ENCODE peak calls at places on chromosomes 6 and 20, in four cellular contexts. R is HFF-Myc, D is astrocyte, M is fibroblast of pulmonary artery. F is an unnamed sample.

GRCh38 chr6:33007831-33008395 is 1.5 kb downstream of the HLA-DOA start:
- DNase-seq in R (no peak), M (no peak), D (no peak), F (no peak)

GRCh38 chr6:81613606-81614005 is 138.9 kb downstream of the TENT5A start:
- DNase-seq in D (peak), M (peak), R (peak), F (no peak)

GRCh38 chr6:150720774-150721233 is 121.1 kb downstream of the PLEKHG1 start:
- DNase-seq in D (peak), M (peak), R (no peak), F (peak)

GRCh38 chr6:163554663-163555062 is 140.1 kb downstream of the QKI start:
- DNase-seq in D (no peak), M (peak), R (peak), F (no peak)

GRCh38 chr6:170405311-170405975 is 98.9 kb downstream of the FAM120B start:
- DNase-seq in M (peak), R (peak), D (peak), F (peak)

GRCh38 chr6:148345578-148345977 is 2.9 kb downstream of the SASH1 start:
- DNase-seq in D (no peak), R (no peak), M (no peak), F (no peak)

GRCh38 chr20:57330998-57331397 is 1.4 kb downstream of the SPO11 start:
- DNase-seq in D (no peak), M (peak), R (no peak), F (no peak)

GRCh38 chr6:137341721-137342195 is 122.6 kb upstream of the IFNGR1 start:
- DNase-seq in R (peak), D (no peak), M (peak), F (no peak)

GRCh38 chr20:38272961-38273360 is 12.4 kb upstream of the KIAA1755 start:
- DNase-seq in M (peak), R (no peak), D (peak), F (no peak)

GRCh38 chr6:13453771-13454251 is 33.6 kb downstream of the GFOD1 start:
- DNase-seq in D (peak), R (no peak), M (peak), F (peak)

DNA sequence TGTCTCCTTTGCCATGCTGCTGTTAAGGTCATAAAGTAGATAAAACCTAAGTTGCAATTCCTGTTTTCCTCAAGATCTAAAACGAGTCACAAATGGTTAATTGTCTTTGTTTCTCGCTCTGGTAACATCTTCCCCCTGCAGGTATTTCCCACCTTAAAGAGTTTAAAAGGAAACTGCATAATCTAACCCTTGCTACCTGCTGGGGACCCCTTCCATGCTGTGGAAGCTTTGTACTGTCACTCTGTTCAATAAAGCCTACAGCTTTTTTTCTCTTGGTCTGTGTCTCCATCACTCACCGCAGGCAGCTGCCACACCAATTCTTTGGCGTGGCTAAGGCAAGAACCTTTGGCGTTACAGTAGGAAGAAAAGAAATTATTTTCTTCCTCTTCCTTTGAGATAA is 117.7 kb upstream of the GJE1 start:
- DNase-seq in R (no peak), D (no peak), M (no peak), F (no peak)
- H3K4me3 ChIP-seq in R (no peak), D (no peak), M (no peak), F (peak)

DNA sequence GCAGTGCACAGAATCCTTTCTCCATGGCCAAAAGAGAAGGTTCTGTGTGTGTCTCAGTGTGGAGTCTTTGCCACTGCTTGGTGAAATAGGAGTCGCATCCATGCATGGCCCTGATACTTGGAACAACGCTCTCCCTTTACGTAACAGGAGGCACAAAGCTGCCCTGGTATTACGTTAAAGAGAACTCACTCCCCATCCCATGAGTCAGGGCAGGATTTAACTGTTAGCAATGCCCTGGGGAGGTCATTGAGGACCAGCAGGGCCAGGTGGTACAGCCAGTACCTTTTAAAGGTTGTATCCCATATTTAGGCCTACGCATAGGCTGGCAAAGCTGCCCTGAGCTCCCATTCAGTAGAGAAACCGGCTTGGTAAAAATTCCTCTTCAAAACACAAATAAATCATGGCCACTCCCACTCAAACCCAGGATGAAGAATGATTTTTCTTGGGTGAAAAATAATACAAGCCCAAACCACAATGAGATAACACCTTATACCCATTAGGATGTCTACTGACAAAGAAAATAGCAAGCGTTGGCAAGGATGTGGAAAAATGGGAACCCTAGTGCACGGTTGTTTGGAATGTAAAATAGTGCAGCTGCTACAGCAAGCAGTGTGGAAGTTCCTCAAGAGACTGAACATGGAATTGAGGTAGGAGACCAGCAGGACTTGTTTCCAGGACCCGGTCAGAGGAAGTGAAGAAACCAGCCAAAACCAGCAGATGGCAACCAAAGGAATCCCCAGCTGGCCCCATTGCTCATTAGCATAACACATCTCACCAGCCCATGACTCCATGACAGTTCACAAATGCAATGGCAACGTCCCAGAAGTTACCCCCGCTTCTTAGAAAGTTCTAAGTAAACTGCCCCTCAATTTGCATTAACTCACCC is 37.0 kb downstream of the MYLK4 start:
- DNase-seq in M (peak), R (peak), D (peak), F (no peak)
- TF ChIP-seq CTCF in M (no peak), R (no peak), D (peak), F (no peak)

GRCh38 chr20:14336667-14337066 is 745 bp downstream of the FLRT3 start:
- DNase-seq in D (peak), M (peak), R (no peak), F (no peak)

GRCh38 chr20:14332796-14333345 is 4.5 kb downstream of the FLRT3 start:
- DNase-seq in M (no peak), R (no peak), D (no peak), F (no peak)

GRCh38 chr20:14335122-14335521 is 2.3 kb downstream of the FLRT3 start:
- DNase-seq in R (no peak), M (no peak), D (no peak), F (no peak)

GRCh38 chr20:14333734-14334133 is 3.7 kb downstream of the FLRT3 start:
- DNase-seq in R (no peak), M (no peak), D (no peak), F (no peak)

GRCh38 chr20:14334306-14334930 is 3.0 kb downstream of the FLRT3 start:
- DNase-seq in R (peak), M (peak), D (peak), F (peak)
- H3K4me3 ChIP-seq in R (peak), M (no peak), D (no peak), F (peak)

GRCh38 chr20:49906615-49907154 is 8.6 kb downstream of the SPATA2 start:
- DNase-seq in M (no peak), D (no peak), R (no peak), F (no peak)

GRCh38 chr20:49907405-49908257 is 7.7 kb downstream of the SPATA2 start:
- DNase-seq in D (no peak), M (no peak), R (no peak), F (no peak)

GRCh38 chr20:49909499-49910339 is 5.6 kb downstream of the SPATA2 start:
- DNase-seq in R (no peak), D (no peak), M (no peak), F (no peak)

GRCh38 chr20:49906101-49906604 is 9.2 kb downstream of the SPATA2 start:
- DNase-seq in D (no peak), R (no peak), M (no peak), F (no peak)

DNA sequence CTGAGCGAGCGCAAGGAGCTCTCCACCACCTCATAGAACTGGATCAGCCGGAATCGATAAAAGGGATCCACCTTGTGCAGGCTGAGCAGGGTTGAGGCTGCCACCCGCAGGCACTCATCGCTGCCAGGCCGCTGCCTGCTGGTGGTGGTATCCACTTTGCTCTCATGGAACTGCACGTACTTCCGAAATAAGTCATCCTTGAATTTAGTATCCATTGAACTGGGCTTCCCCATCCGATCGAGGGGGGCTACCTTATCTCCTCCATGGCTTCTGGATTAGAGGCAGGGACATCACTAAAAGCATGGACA is 7.1 kb downstream of the SPATA2 start:
- DNase-seq in D (no peak), R (no peak), M (no peak), F (no peak)
- TF ChIP-seq CTCF in D (no peak), R (no peak), M (no peak), F (no peak)

F was measured in retinal pigment epithelial cell.